ENCODE peak calls at places on chromosome 2, in nine cellular contexts. V, A, D, G, E, Q, T, B and W are unnamed samples.

GRCh38 chr2:199798881-199799580 is 52.0 kb downstream of the FTCDNL1 start:
- DNase-seq in A (no peak), G (no peak), D (peak), Q (no peak), B (no peak), V (peak), E (no peak), T (peak), W (no peak)

GRCh38 chr2:47054867-47055266 is 100.2 kb downstream of the STPG4 start:
- DNase-seq in D (no peak), E (no peak), B (no peak), G (no peak), V (no peak), Q (peak), T (no peak), A (no peak), W (no peak)

GRCh38 chr2:100757621-100758394 is 62.1 kb upstream of the NPAS2 start:
- DNase-seq in A (peak), T (peak), V (no peak), E (no peak), D (no peak), G (peak), B (no peak), Q (no peak), W (peak)

GRCh38 chr2:104502904-104503303 is 351.0 kb upstream of the POU3F3 start:
- DNase-seq in E (no peak), G (no peak), A (no peak), B (no peak), Q (no peak), V (no peak), T (no peak), D (no peak), W (no peak)

GRCh38 chr2:135258193-135258592 is 206.1 kb downstream of the RAB3GAP1 start:
- DNase-seq in E (no peak), Q (no peak), A (no peak), D (no peak), B (no peak), V (no peak), G (no peak), T (no peak), W (no peak)

GRCh38 chr2:30266051-30266621 is 34.8 kb downstream of the LBH start:
- DNase-seq in V (peak), E (no peak), G (peak), B (peak), A (no peak), Q (no peak), D (no peak), T (no peak), W (no peak)

GRCh38 chr2:188382107-188382506 is 90.4 kb downstream of the GULP1 start:
- DNase-seq in G (no peak), E (no peak), Q (no peak), D (no peak), A (no peak), B (no peak), T (no peak), V (no peak), W (no peak)

GRCh38 chr2:18046558-18046957 is 168.1 kb downstream of the KCNS3 start:
- DNase-seq in V (no peak), Q (peak), D (peak), G (no peak), E (no peak), A (no peak), T (no peak), B (no peak), W (no peak)

GRCh38 chr2:60140180-60140579 is 413.3 kb downstream of the BCL11A start:
- DNase-seq in D (no peak), Q (no peak), G (no peak), E (no peak), T (no peak), A (no peak), V (no peak), B (no peak), W (no peak)

GRCh38 chr2:141611143-141611571 is 519.7 kb downstream of the LRP1B start:
- DNase-seq in V (no peak), T (no peak), B (no peak), D (no peak), E (no peak), Q (no peak), A (no peak), G (no peak), W (no peak)

GRCh38 chr2:109333414-109334194 is 204.6 kb downstream of the SH3RF3 start:
- DNase-seq in A (peak), T (no peak), B (no peak), Q (no peak), D (no peak), G (no peak), V (no peak), E (no peak), W (no peak)

GRCh38 chr2:88919087-88919738 is 227.7 kb downstream of the RPIA start:
- DNase-seq in E (no peak), A (peak), D (no peak), B (no peak), T (no peak), G (no peak), Q (no peak), V (peak), W (no peak)

GRCh38 chr2:145957929-145958328 is 1438.0 kb upstream of the ZEB2 start:
- DNase-seq in G (no peak), B (no peak), Q (no peak), V (no peak), D (no peak), E (no peak), A (no peak), T (no peak), W (no peak)

GRCh38 chr2:17981936-17982335 is 103.5 kb downstream of the KCNS3 start:
- DNase-seq in T (no peak), Q (no peak), B (no peak), A (no peak), G (no peak), D (no peak), V (no peak), E (no peak), W (no peak)

GRCh38 chr2:224882291-224883171 is 159.7 kb downstream of the DOCK10 start:
- DNase-seq in D (no peak), E (no peak), B (no peak), V (no peak), T (no peak), A (peak), G (no peak), Q (no peak), W (no peak)

GRCh38 chr2:31413876-31414550 is 529 bp downstream of the XDH start:
- DNase-seq in Q (no peak), G (no peak), A (no peak), E (no peak), B (no peak), D (no peak), V (no peak), T (no peak), W (no peak)

GRCh38 chr2:17934721-17935120 is 56.3 kb downstream of the KCNS3 start:
- DNase-seq in B (no peak), V (no peak), E (no peak), Q (no peak), T (no peak), D (no peak), G (no peak), A (no peak), W (no peak)

GRCh38 chr2:67451086-67451832 is 54.1 kb downstream of the ETAA1 start:
- DNase-seq in D (no peak), A (peak), T (no peak), V (peak), G (no peak), B (peak), Q (no peak), E (no peak), W (no peak)

GRCh38 chr2:120312861-120313694 is 32.9 kb upstream of the INHBB start:
- DNase-seq in B (peak), E (no peak), V (peak), T (peak), G (peak), A (peak), D (peak), Q (peak), W (no peak)
- TF ChIP-seq POLR2A in B (no peak), E (no peak), V (no peak), T (no peak), G (no peak), A (no peak), D (no peak), Q (no peak), W (no peak)

DNA sequence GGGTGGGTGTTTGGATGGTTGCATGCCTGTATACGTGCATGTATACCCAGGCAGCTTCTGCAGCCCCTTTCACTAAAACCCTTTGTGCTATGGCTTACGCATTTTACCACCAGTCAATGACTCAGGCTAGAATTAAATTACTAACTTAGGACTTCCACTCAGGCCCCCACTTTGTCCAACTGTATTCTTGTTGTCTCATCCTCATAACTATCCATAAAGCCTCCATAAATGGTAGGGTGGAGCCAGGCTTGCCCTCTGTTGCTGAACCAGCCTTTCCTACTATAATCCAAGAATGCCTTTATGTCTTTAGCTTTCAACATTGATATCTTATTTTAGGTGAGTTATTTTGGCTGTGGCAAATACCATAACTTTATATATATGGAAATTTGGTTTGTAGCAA is 119.9 kb downstream of the MYO1B start:
- DNase-seq in T (no peak), D (no peak), G (no peak), A (no peak), V (no peak), B (no peak), Q (no peak), E (no peak), W (no peak)
- H3K27ac ChIP-seq in T (no peak), D (no peak), G (peak), A (no peak), V (no peak), B (no peak), Q (no peak), E (no peak), W (no peak)

GRCh38 chr2:112483047-112483473 is 1.1 kb downstream of the TTL start:
- DNase-seq in D (no peak), V (peak), G (peak), A (peak), B (no peak), T (no peak), Q (no peak), E (no peak), W (no peak)

GRCh38 chr2:112482309-112483046 is 522 bp downstream of the TTL start:
- DNase-seq in G (peak), B (no peak), A (peak), Q (no peak), V (peak), E (no peak), T (peak), D (peak), W (no peak)

GRCh38 chr2:112480540-112481049 is 1.4 kb upstream of the TTL start:
- DNase-seq in E (no peak), T (no peak), G (no peak), D (no peak), Q (no peak), A (peak), B (no peak), V (peak), W (no peak)

GRCh38 chr2:112481050-112481527 is 867 bp upstream of the TTL start:
- DNase-seq in T (peak), V (peak), A (peak), E (peak), B (peak), Q (peak), D (peak), G (peak), W (no peak)

DNA sequence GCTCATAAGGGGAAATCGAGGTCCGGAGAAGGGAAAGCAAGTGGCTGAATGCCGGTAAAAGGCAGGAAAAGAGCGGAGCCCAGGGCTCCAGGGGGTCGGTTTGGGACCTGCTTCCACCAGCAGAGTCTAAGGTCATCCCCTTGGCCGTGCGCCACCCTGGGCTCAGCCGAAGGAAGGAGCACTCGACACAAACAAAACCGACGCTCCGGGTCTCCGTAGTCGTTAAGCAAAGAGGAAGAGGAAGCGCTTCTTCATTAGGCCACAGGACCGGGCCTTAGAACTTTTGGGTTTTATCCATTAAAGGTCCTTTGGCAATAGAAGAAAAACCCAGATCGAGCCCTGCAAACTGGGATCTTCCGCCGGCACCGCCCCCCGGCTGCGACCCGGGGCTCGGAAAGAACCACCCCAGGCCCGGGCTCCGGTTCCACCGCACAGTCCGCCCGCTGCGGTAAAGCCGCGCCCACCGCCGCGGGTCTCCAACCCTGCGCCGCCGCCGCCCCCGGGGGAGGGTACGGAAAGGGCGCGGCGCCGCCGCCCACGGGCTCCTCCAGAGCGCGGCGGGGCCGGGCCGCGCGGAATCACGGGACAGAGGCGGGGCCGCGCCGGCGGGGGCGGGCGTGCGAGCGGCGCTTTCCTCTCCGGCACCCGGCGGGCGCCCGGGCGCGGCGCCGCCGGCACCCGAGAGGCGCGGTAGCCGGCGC is at the start of gene TTL:
- DNase-seq in A (peak), B (peak), V (peak), T (peak), Q (peak), G (peak), E (peak), D (peak), W (no peak)
- TF ChIP-seq POLR2A in A (peak), B (no peak), V (no peak), T (no peak), Q (peak), G (peak), E (no peak), D (peak), W (peak)

DNA sequence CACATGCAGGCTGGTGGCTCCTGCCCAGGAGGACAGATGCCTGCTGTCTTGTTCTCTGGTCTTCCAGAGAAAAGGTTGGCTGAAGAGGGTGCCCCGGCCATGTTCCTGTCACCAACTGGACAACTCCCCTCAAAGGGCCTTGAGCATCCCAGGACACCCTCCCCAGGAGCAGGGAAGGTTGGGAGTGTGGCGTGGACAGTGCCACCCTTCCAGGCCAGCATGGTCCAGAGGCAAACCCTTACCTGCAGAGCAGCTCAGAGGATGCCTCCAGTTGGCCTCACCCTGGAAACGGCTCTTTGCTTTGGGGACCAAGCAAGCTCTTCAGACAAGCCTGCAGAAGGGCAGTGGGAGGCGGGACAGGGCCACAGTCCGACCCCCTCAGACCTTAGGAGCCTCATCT is 4.9 kb upstream of the GPC1 start:
- DNase-seq in D (peak), T (peak), B (no peak), A (no peak), E (no peak), G (no peak), Q (peak), V (no peak), W (no peak)
- H3K27ac ChIP-seq in D (no peak), T (no peak), B (no peak), A (peak), E (no peak), G (no peak), Q (no peak), V (no peak), W (no peak)

GRCh38 chr2:64455545-64455944 is 1.6 kb downstream of the LGALSL start:
- DNase-seq in E (no peak), D (no peak), B (no peak), Q (peak), G (no peak), T (no peak), V (no peak), A (peak), W (no peak)

GRCh38 chr2:64455031-64455332 is 1.0 kb downstream of the LGALSL start:
- DNase-seq in E (no peak), V (no peak), G (no peak), D (no peak), B (no peak), T (no peak), Q (no peak), A (no peak), W (no peak)

GRCh38 chr2:64456298-64456697 is 2.3 kb downstream of the LGALSL start:
- DNase-seq in D (no peak), G (no peak), B (no peak), A (no peak), E (no peak), Q (no peak), V (peak), T (no peak), W (no peak)

GRCh38 chr2:64454316-64455030 is 511 bp downstream of the LGALSL start:
- DNase-seq in T (peak), V (peak), Q (peak), G (peak), B (peak), D (peak), E (no peak), A (peak), W (no peak)

GRCh38 chr2:64453710-64454315 is at the start of gene LGALSL:
- DNase-seq in G (peak), T (peak), Q (peak), V (peak), B (peak), D (peak), E (no peak), A (peak), W (no peak)
- TF ChIP-seq POLR2A in G (peak), T (peak), Q (peak), V (no peak), B (no peak), D (peak), E (no peak), A (no peak), W (peak)

GRCh38 chr2:7403092-7403775 is 486.0 kb downstream of the RNF144A start:
- DNase-seq in Q (no peak), E (no peak), G (no peak), T (no peak), B (no peak), D (no peak), A (no peak), V (no peak), W (no peak)

GRCh38 chr2:7400628-7401027 is 483.4 kb downstream of the RNF144A start:
- DNase-seq in D (no peak), E (no peak), A (no peak), T (no peak), V (no peak), Q (no peak), B (no peak), G (no peak), W (no peak)

GRCh38 chr2:7411691-7412090 is 494.5 kb downstream of the RNF144A start:
- DNase-seq in B (no peak), D (no peak), A (no peak), Q (no peak), T (no peak), V (no peak), E (no peak), G (no peak), W (no peak)

DNA sequence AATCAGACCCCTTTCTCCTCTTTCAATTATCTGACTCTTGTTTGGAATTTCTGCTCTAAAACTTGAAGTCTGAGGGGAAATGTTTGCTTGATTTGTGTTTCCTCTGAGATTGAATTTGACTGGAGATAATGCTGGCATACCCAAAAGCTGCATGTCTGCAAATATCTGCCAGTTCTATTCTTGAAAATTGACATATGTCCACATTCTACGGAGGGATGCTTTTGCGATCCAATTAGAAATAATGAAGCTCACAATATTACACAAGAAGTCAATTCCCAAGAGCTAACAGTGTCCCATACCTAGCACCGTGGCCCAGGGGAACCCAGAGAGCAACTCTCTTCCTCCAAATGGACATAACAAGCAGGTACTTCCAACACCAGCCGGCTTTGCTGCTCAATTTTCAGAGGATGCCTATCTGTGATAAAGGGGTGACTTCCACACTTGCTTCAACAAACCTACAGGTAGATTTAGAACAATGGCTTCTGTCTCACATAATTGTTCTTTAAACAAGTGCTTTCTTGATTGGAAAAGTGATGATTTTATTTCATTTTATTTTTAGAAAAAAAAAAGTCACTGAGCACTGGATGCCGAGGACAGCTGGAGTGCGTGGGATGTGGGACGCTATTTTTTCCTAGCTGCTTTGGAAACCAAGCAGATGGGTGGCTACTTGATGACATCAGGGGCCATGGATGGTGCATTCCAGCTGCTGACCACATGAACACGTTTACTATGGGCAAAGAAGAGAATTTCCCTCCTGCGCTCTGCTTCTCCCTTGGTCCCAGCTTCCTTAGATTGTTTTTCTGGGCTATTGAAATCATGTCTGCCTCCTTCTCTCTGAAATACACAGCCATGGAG is 488.9 kb downstream of the RNF144A start:
- DNase-seq in G (no peak), V (no peak), A (no peak), E (no peak), T (no peak), Q (no peak), B (no peak), D (peak), W (no peak)
- H3K27ac ChIP-seq in G (no peak), V (no peak), A (no peak), E (no peak), T (no peak), Q (no peak), B (no peak), D (no peak), W (no peak)

GRCh38 chr2:241151934-241152660 is 1.8 kb downstream of the PPP1R7 start:
- DNase-seq in A (no peak), V (no peak), E (no peak), Q (no peak), G (no peak), T (no peak), B (no peak), D (no peak), W (no peak)

GRCh38 chr2:241148891-241149674 is at the start of gene PASK:
- DNase-seq in D (peak), Q (peak), E (peak), V (peak), A (peak), G (peak), B (peak), T (peak), W (peak)

GRCh38 chr2:241149925-241150659 is at the start of gene PPP1R7:
- DNase-seq in T (peak), A (peak), Q (peak), E (peak), B (peak), D (peak), G (peak), V (peak), W (peak)

GRCh38 chr2:241149675-241149924 is 328 bp upstream of the PASK start:
- DNase-seq in B (no peak), T (no peak), V (no peak), Q (no peak), G (no peak), A (no peak), D (no peak), E (no peak), W (no peak)

GRCh38 chr2:241150660-241151530 is 628 bp downstream of the PPP1R7 start:
- DNase-seq in D (no peak), Q (peak), A (no peak), V (peak), G (no peak), T (no peak), B (peak), E (no peak), W (no peak)
- TF ChIP-seq POLR2A in D (no peak), Q (no peak), A (no peak), V (no peak), G (no peak), T (no peak), B (no peak), E (no peak), W (no peak)

GRCh38 chr2:185745864-185746859 is 7.6 kb downstream of the FSIP2 start:
- DNase-seq in D (no peak), A (no peak), E (no peak), V (no peak), B (no peak), G (no peak), T (no peak), Q (no peak), W (no peak)
- H3K27ac ChIP-seq in D (no peak), A (no peak), E (no peak), V (no peak), B (no peak), G (no peak), T (no peak), Q (no peak), W (no peak)